ENCODE peak calls at places on chromosomes 2 and 18, in five cellular contexts. M is endodermal cell, W is AG04450, H is WERI-Rb-1, L is prostate gland. B is an unnamed sample.

GRCh38 chr2:233814436-233814835 is 36.3 kb downstream of the MROH2A start:
- DNase-seq in W (no peak), H (peak), L (no peak), M (peak), B (no peak)

GRCh38 chr2:29847901-29848300 is 73.5 kb downstream of the ALK start:
- DNase-seq in L (no peak), H (no peak), M (no peak), W (no peak), B (no peak)

GRCh38 chr2:71631411-71631931 is 178.1 kb downstream of the DYSF start:
- DNase-seq in L (no peak), H (no peak), M (peak), W (no peak), B (peak)

GRCh38 chr2:189179607-189179979 is at the start of gene COL5A2:
- DNase-seq in H (no peak), W (peak), L (no peak), M (peak), B (peak)

GRCh38 chr2:134670955-134671354 is 47.8 kb downstream of the TMEM163 start:
- DNase-seq in W (no peak), M (no peak), L (no peak), H (no peak), B (no peak)

GRCh38 chr2:126212735-126213134 is 443.2 kb upstream of the GYPC start:
- DNase-seq in W (no peak), L (no peak), H (no peak), M (no peak), B (no peak)

GRCh38 chr2:67570626-67571025 is 173.5 kb downstream of the ETAA1 start:
- DNase-seq in W (no peak), M (no peak), H (no peak), L (no peak), B (no peak)

GRCh38 chr18:8030201-8030600 is 463.1 kb downstream of the PTPRM start:
- DNase-seq in M (no peak), W (no peak), H (no peak), L (no peak), B (no peak)

GRCh38 chr2:29130295-29130694 is 15.1 kb downstream of the CLIP4 start:
- DNase-seq in H (no peak), W (no peak), L (no peak), M (peak), B (no peak)

GRCh38 chr2:193690572-193690971 is 1495.8 kb upstream of the TMEFF2 start:
- DNase-seq in H (no peak), W (no peak), L (no peak), M (no peak), B (no peak)

GRCh38 chr2:190441564-190441963 is 33.4 kb downstream of the MFSD6 start:
- DNase-seq in W (no peak), L (no peak), M (peak), H (no peak), B (no peak)

GRCh38 chr2:134137182-134137595 is 116.7 kb upstream of the MGAT5 start:
- DNase-seq in W (no peak), H (no peak), L (no peak), M (no peak), B (no peak)

GRCh38 chr2:196131384-196131861 is 40.0 kb downstream of the STK17B start:
- DNase-seq in M (peak), H (peak), L (peak), W (no peak), B (no peak)

GRCh38 chr2:196125596-196125995 is 45.8 kb downstream of the STK17B start:
- DNase-seq in W (no peak), L (no peak), H (no peak), M (no peak), B (no peak)

GRCh38 chr2:196128749-196129148 is 42.6 kb downstream of the STK17B start:
- DNase-seq in W (no peak), L (no peak), H (no peak), M (no peak), B (no peak)

GRCh38 chr2:196131949-196132925 is 39.1 kb downstream of the STK17B start:
- DNase-seq in M (peak), W (no peak), L (no peak), H (no peak), B (no peak)

GRCh38 chr2:196130039-196130825 is 41.1 kb downstream of the STK17B start:
- DNase-seq in W (no peak), M (peak), L (no peak), H (peak), B (no peak)
- H3K4me3 ChIP-seq in W (no peak), M (peak), L (no peak), H (no peak), B (no peak)

GRCh38 chr18:51049137-51049536 is 19.1 kb downstream of the SMAD4 start:
- DNase-seq in M (no peak), W (no peak), H (no peak), L (no peak), B (no peak)
- TF ChIP-seq CTCF in M (no peak), W (no peak), H (no peak), L (no peak), B (no peak)

GRCh38 chr2:17620841-17621240 is 80.3 kb downstream of the VSNL1 start:
- DNase-seq in L (no peak), W (no peak), M (no peak), H (no peak), B (peak)
- H3K4me3 ChIP-seq in L (no peak), W (no peak), M (no peak), H (no peak), B (no peak)

DNA sequence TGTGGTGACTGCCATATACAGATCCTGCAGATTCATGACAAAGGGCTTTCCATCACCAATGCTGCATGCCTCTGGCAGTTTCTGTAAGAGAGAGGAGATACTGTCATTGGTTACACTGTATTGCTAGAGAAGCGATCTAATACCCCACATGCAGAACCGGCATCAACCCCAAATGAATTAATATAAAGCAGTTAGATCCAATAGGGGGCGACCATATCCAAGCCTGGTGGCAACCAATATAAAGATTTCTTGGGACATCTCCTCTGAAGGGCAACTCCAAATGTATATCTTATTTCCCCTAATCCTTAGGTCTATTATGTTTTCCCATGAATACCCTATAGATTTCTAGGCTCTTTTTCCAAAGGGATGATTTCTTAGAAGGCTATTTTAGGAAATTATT is 17.4 kb upstream of the IHH start:
- DNase-seq in H (no peak), M (no peak), W (no peak), L (no peak), B (no peak)
- TF ChIP-seq CTCF in H (no peak), M (peak), W (no peak), L (no peak), B (no peak)

DNA sequence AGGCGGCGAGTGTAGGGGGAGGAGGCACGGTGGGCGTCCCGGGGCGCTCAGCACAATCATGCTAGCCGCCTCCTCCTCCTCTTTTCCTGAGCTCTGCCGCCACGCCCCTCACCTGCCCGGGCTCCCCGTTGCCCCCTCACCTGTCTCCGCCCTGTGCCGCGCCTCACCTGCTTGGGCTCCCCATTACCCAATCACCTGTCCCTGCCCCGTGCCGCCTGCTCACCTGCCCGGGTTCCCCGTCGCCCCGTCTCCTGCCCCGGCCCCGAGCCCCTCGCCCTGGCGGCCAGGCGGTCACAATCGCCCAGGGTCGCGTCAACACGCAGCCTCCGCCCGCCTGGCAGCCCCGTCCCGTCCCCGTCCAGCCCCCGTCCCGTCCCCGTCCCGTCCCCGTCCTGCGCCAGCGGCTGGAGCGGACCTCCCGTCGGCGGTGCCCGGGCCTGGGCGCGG is at the start of gene DCDC2C:
- DNase-seq in L (no peak), M (no peak), H (no peak), W (no peak), B (no peak)
- H3K4me3 ChIP-seq in L (peak), M (no peak), H (no peak), W (no peak), B (no peak)

GRCh38 chr2:101725515-101726192 is 28.1 kb downstream of the MAP4K4 start:
- DNase-seq in H (no peak), W (no peak), L (no peak), M (peak), B (no peak)
- TF ChIP-seq CTCF in H (no peak), W (peak), L (no peak), M (peak), B (peak)

GRCh38 chr18:68721681-68722583 is 7.0 kb upstream of the TMX3 start:
- DNase-seq in L (no peak), H (no peak), M (no peak), W (no peak), B (no peak)
- H3K4me3 ChIP-seq in L (no peak), H (no peak), M (no peak), W (no peak), B (no peak)

GRCh38 chr2:75865083-75865482 is 154.4 kb upstream of the GCFC2 start:
- DNase-seq in W (no peak), M (no peak), L (no peak), H (no peak), B (no peak)

GRCh38 chr2:75865702-75866101 is 155.0 kb upstream of the GCFC2 start:
- DNase-seq in W (no peak), M (no peak), L (no peak), H (no peak), B (no peak)

DNA sequence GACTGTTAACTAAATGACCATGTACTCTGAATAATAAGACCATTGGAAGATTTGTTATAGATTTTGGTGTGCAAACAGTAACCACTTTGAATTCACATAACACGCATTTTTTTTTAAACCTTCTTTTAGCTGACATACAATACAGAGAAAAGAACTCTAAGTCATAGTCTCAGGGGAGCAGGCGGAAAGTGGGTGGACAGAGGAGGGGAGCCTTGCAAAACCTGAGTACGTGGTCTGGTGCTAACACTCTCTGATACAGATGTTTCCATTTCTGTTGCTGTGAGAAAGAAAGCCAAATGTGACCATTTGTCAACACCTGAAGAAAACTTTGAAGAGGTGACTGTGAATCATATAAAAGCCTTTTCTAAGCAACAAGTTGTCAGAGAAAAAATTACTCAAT is 151.8 kb upstream of the GCFC2 start:
- DNase-seq in M (no peak), W (no peak), H (no peak), L (no peak), B (no peak)
- TF ChIP-seq CTCF in M (no peak), W (no peak), H (no peak), L (no peak), B (no peak)

GRCh38 chr18:713135-713490 is 683 bp upstream of the ENOSF1 start:
- DNase-seq in W (no peak), M (no peak), H (no peak), L (no peak), B (no peak)
- H3K4me3 ChIP-seq in W (no peak), M (peak), H (no peak), L (peak), B (peak)

GRCh38 chr2:65620026-65620425 is 187.6 kb upstream of the SPRED2 start:
- DNase-seq in H (no peak), W (no peak), M (no peak), L (no peak), B (no peak)

GRCh38 chr2:65625982-65626381 is 193.6 kb upstream of the SPRED2 start:
- DNase-seq in H (no peak), W (no peak), L (no peak), M (no peak), B (no peak)

GRCh38 chr2:65622951-65623525 is 190.6 kb upstream of the SPRED2 start:
- DNase-seq in H (no peak), M (no peak), W (no peak), L (no peak), B (no peak)

GRCh38 chr2:65622499-65622898 is 190.1 kb upstream of the SPRED2 start:
- DNase-seq in L (no peak), H (no peak), M (no peak), W (no peak), B (no peak)

GRCh38 chr2:65620524-65620923 is 188.1 kb upstream of the SPRED2 start:
- DNase-seq in L (no peak), W (no peak), M (no peak), H (no peak), B (no peak)
- TF ChIP-seq CTCF in L (no peak), W (peak), M (peak), H (no peak), B (peak)

B was measured in astrocyte of the cerebellum.